ENCODE peak calls at places on chromosome 1, in seven cellular contexts. One of them, this sample, is unnamed.

GRCh38 chr1:85319488-85319887 is 43.1 kb upstream of the BCL10 start:
- DNase-seq in kidney epithelial cell: no peak
- DNase-seq in NCI-H2227 treated with DMSO at 0.1 percent for 48 hours: no peak
- DNase-seq in GM13977: no peak
- DNase-seq in activated CD8-positive, alpha-beta memory T cell treated with anti-CD3 and anti-CD28 coated beads, Interleukin-2, amount 50 U/mL, for 48 hours: no peak
- DNase-seq in NCI-H1092 treated with DMSO at 0.1 percent for 48 hours: no peak
- DNase-seq in glomerular endothelial cell: no peak
- DNase-seq in this sample: no peak

GRCh38 chr1:84344286-84344685 is 42.8 kb downstream of the SAMD13 start:
- DNase-seq in kidney epithelial cell: no peak
- DNase-seq in NCI-H2227 treated with DMSO at 0.1 percent for 48 hours: no peak
- DNase-seq in GM13977: no peak
- DNase-seq in activated CD8-positive, alpha-beta memory T cell treated with anti-CD3 and anti-CD28 coated beads, Interleukin-2, amount 50 U/mL, for 48 hours: no peak
- DNase-seq in NCI-H1092 treated with DMSO at 0.1 percent for 48 hours: no peak
- DNase-seq in glomerular endothelial cell: no peak
- DNase-seq in this sample: no peak

GRCh38 chr1:156945881-156946661 is 25.6 kb downstream of the LRRC71 start:
- DNase-seq in kidney epithelial cell: no peak
- DNase-seq in NCI-H2227 treated with DMSO at 0.1 percent for 48 hours: no peak
- DNase-seq in GM13977: no peak
- DNase-seq in activated CD8-positive, alpha-beta memory T cell treated with anti-CD3 and anti-CD28 coated beads, Interleukin-2, amount 50 U/mL, for 48 hours: no peak
- DNase-seq in NCI-H1092 treated with DMSO at 0.1 percent for 48 hours: no peak
- DNase-seq in glomerular endothelial cell: no peak
- DNase-seq in this sample: peak

GRCh38 chr1:95013948-95014574 is 58.7 kb downstream of the ALG14 start:
- DNase-seq in kidney epithelial cell: no peak
- DNase-seq in NCI-H2227 treated with DMSO at 0.1 percent for 48 hours: no peak
- DNase-seq in GM13977: no peak
- DNase-seq in activated CD8-positive, alpha-beta memory T cell treated with anti-CD3 and anti-CD28 coated beads, Interleukin-2, amount 50 U/mL, for 48 hours: no peak
- DNase-seq in NCI-H1092 treated with DMSO at 0.1 percent for 48 hours: peak
- DNase-seq in glomerular endothelial cell: no peak
- DNase-seq in this sample: no peak

GRCh38 chr1:188065917-188066316 is 1237.2 kb downstream of the PLA2G4A start:
- DNase-seq in kidney epithelial cell: no peak
- DNase-seq in NCI-H2227 treated with DMSO at 0.1 percent for 48 hours: no peak
- DNase-seq in GM13977: no peak
- DNase-seq in activated CD8-positive, alpha-beta memory T cell treated with anti-CD3 and anti-CD28 coated beads, Interleukin-2, amount 50 U/mL, for 48 hours: no peak
- DNase-seq in NCI-H1092 treated with DMSO at 0.1 percent for 48 hours: no peak
- DNase-seq in glomerular endothelial cell: no peak
- DNase-seq in this sample: no peak

GRCh38 chr1:63454269-63454668 is 68.8 kb downstream of the ITGB3BP start:
- DNase-seq in kidney epithelial cell: no peak
- DNase-seq in NCI-H2227 treated with DMSO at 0.1 percent for 48 hours: no peak
- DNase-seq in GM13977: no peak
- DNase-seq in activated CD8-positive, alpha-beta memory T cell treated with anti-CD3 and anti-CD28 coated beads, Interleukin-2, amount 50 U/mL, for 48 hours: no peak
- DNase-seq in NCI-H1092 treated with DMSO at 0.1 percent for 48 hours: no peak
- DNase-seq in glomerular endothelial cell: no peak
- DNase-seq in this sample: no peak

GRCh38 chr1:54816130-54816529 is 15.0 kb upstream of the TTC22 start:
- DNase-seq in kidney epithelial cell: no peak
- DNase-seq in NCI-H2227 treated with DMSO at 0.1 percent for 48 hours: no peak
- DNase-seq in GM13977: no peak
- DNase-seq in activated CD8-positive, alpha-beta memory T cell treated with anti-CD3 and anti-CD28 coated beads, Interleukin-2, amount 50 U/mL, for 48 hours: no peak
- DNase-seq in NCI-H1092 treated with DMSO at 0.1 percent for 48 hours: no peak
- DNase-seq in glomerular endothelial cell: no peak
- DNase-seq in this sample: no peak

GRCh38 chr1:24105368-24106160 is 6.4 kb downstream of the MYOM3 start:
- DNase-seq in kidney epithelial cell: no peak
- DNase-seq in NCI-H2227 treated with DMSO at 0.1 percent for 48 hours: no peak
- DNase-seq in GM13977: no peak
- DNase-seq in activated CD8-positive, alpha-beta memory T cell treated with anti-CD3 and anti-CD28 coated beads, Interleukin-2, amount 50 U/mL, for 48 hours: no peak
- DNase-seq in NCI-H1092 treated with DMSO at 0.1 percent for 48 hours: no peak
- DNase-seq in glomerular endothelial cell: no peak
- DNase-seq in this sample: no peak

GRCh38 chr1:186050360-186050759 is 316.2 kb downstream of the HMCN1 start:
- DNase-seq in kidney epithelial cell: no peak
- DNase-seq in NCI-H2227 treated with DMSO at 0.1 percent for 48 hours: no peak
- DNase-seq in GM13977: no peak
- DNase-seq in activated CD8-positive, alpha-beta memory T cell treated with anti-CD3 and anti-CD28 coated beads, Interleukin-2, amount 50 U/mL, for 48 hours: no peak
- DNase-seq in NCI-H1092 treated with DMSO at 0.1 percent for 48 hours: no peak
- DNase-seq in glomerular endothelial cell: no peak
- DNase-seq in this sample: no peak

GRCh38 chr1:10431065-10431730 is 965 bp downstream of the CENPS start:
- DNase-seq in kidney epithelial cell: no peak
- DNase-seq in NCI-H2227 treated with DMSO at 0.1 percent for 48 hours: no peak
- DNase-seq in GM13977: peak
- DNase-seq in activated CD8-positive, alpha-beta memory T cell treated with anti-CD3 and anti-CD28 coated beads, Interleukin-2, amount 50 U/mL, for 48 hours: no peak
- DNase-seq in NCI-H1092 treated with DMSO at 0.1 percent for 48 hours: no peak
- DNase-seq in glomerular endothelial cell: no peak
- DNase-seq in this sample: no peak

GRCh38 chr1:64887689-64888217 is 78.6 kb downstream of the JAK1 start:
- DNase-seq in kidney epithelial cell: no peak
- DNase-seq in NCI-H2227 treated with DMSO at 0.1 percent for 48 hours: no peak
- DNase-seq in GM13977: no peak
- DNase-seq in activated CD8-positive, alpha-beta memory T cell treated with anti-CD3 and anti-CD28 coated beads, Interleukin-2, amount 50 U/mL, for 48 hours: no peak
- DNase-seq in NCI-H1092 treated with DMSO at 0.1 percent for 48 hours: no peak
- DNase-seq in glomerular endothelial cell: no peak
- DNase-seq in this sample: no peak

GRCh38 chr1:33736496-33736895 is 127.4 kb upstream of the HMGB4 start:
- DNase-seq in kidney epithelial cell: no peak
- DNase-seq in NCI-H2227 treated with DMSO at 0.1 percent for 48 hours: no peak
- DNase-seq in GM13977: no peak
- DNase-seq in activated CD8-positive, alpha-beta memory T cell treated with anti-CD3 and anti-CD28 coated beads, Interleukin-2, amount 50 U/mL, for 48 hours: no peak
- DNase-seq in NCI-H1092 treated with DMSO at 0.1 percent for 48 hours: no peak
- DNase-seq in glomerular endothelial cell: no peak
- DNase-seq in this sample: no peak

GRCh38 chr1:234779160-234779538 is 169.2 kb upstream of the IRF2BP2 start:
- DNase-seq in kidney epithelial cell: no peak
- DNase-seq in NCI-H2227 treated with DMSO at 0.1 percent for 48 hours: no peak
- DNase-seq in GM13977: no peak
- DNase-seq in activated CD8-positive, alpha-beta memory T cell treated with anti-CD3 and anti-CD28 coated beads, Interleukin-2, amount 50 U/mL, for 48 hours: no peak
- DNase-seq in NCI-H1092 treated with DMSO at 0.1 percent for 48 hours: no peak
- DNase-seq in glomerular endothelial cell: no peak
- DNase-seq in this sample: peak

GRCh38 chr1:5522605-5523145 is 469.6 kb downstream of the NPHP4 start:
- DNase-seq in kidney epithelial cell: no peak
- DNase-seq in NCI-H2227 treated with DMSO at 0.1 percent for 48 hours: no peak
- DNase-seq in GM13977: no peak
- DNase-seq in activated CD8-positive, alpha-beta memory T cell treated with anti-CD3 and anti-CD28 coated beads, Interleukin-2, amount 50 U/mL, for 48 hours: no peak
- DNase-seq in NCI-H1092 treated with DMSO at 0.1 percent for 48 hours: no peak
- DNase-seq in glomerular endothelial cell: no peak
- DNase-seq in this sample: peak

GRCh38 chr1:97097404-97097925 is 375.9 kb downstream of the PTBP2 start:
- DNase-seq in kidney epithelial cell: no peak
- DNase-seq in NCI-H2227 treated with DMSO at 0.1 percent for 48 hours: no peak
- DNase-seq in GM13977: no peak
- DNase-seq in activated CD8-positive, alpha-beta memory T cell treated with anti-CD3 and anti-CD28 coated beads, Interleukin-2, amount 50 U/mL, for 48 hours: no peak
- DNase-seq in NCI-H1092 treated with DMSO at 0.1 percent for 48 hours: no peak
- DNase-seq in glomerular endothelial cell: no peak
- DNase-seq in this sample: no peak